ENCODE peak calls at places on chromosome 16, in nine cellular contexts. O, A, K, M, W, N, J, F and H are unnamed samples.
A peak's percentile ranks its signal among the peaks of the same experiment; 100 is the strongest.

GRCh38 chr16:26709754-26710153 is 357.0 kb upstream of the C16orf82 start:
- DNase-seq in O (no peak), A (no peak), K (no peak), M (no peak), W (no peak), N (no peak), J (no peak), F (no peak), H (no peak)

GRCh38 chr16:17780181-17780580 is 309.4 kb upstream of the XYLT1 start:
- DNase-seq in O (no peak), A (no peak), K (no peak), M (no peak), W (no peak), N (no peak), J (no peak), F (peak; percentile 23), H (peak; percentile 54)

GRCh38 chr16:55672471-55672870 is 16.7 kb downstream of the SLC6A2 start:
- DNase-seq in O (no peak), A (peak; percentile 84), K (no peak), M (no peak), W (no peak), N (no peak), J (no peak), F (no peak), H (no peak)

GRCh38 chr16:3553138-3553923 is 23.9 kb downstream of the NLRC3 start:
- DNase-seq in O (peak; percentile 44), A (no peak), K (peak; percentile 74), M (no peak), W (no peak), N (no peak), J (peak; percentile 7), F (peak; percentile 4), H (no peak)

GRCh38 chr16:3665508-3665907 is 11.0 kb downstream of the DNASE1 start:
- DNase-seq in O (no peak), A (no peak), K (peak; percentile 35), M (no peak), W (peak; percentile 57), N (no peak), J (no peak), F (no peak), H (no peak)

GRCh38 chr16:2779978-2780898 is 3.2 kb upstream of the ELOB start:
- DNase-seq in O (peak; percentile 39), A (no peak), K (peak; percentile 30), M (no peak), W (no peak), N (no peak), J (no peak), F (no peak), H (no peak)

GRCh38 chr16:14015948-14016347 is 55.2 kb upstream of the MRTFB start:
- DNase-seq in O (no peak), A (peak; percentile 92), K (no peak), M (peak; percentile 84), W (no peak), N (no peak), J (no peak), F (peak; percentile 90), H (peak; percentile 93)

GRCh38 chr16:75208242-75208825 is 1.4 kb upstream of the CTRB2 start:
- DNase-seq in O (no peak), A (no peak), K (no peak), M (peak; percentile 19), W (no peak), N (no peak), J (no peak), F (no peak), H (no peak)

GRCh38 chr16:57071840-57072541 is 20.4 kb upstream of the CPNE2 start:
- DNase-seq in O (no peak), A (peak; percentile 67), K (no peak), M (peak; percentile 69), W (no peak), N (no peak), J (no peak), F (peak; percentile 62), H (peak; percentile 13)

GRCh38 chr16:23836404-23837291 is 865 bp downstream of the PRKCB start:
- DNase-seq in O (peak; percentile 74), A (no peak), K (peak; percentile 68), M (no peak), W (peak; percentile 75), N (peak; percentile 69), J (no peak), F (no peak), H (no peak)

GRCh38 chr16:11379420-11379819 is 34.2 kb downstream of the RMI2 start:
- DNase-seq in O (no peak), A (peak; percentile 43), K (no peak), M (peak; percentile 43), W (no peak), N (no peak), J (no peak), F (peak; percentile 65), H (peak; percentile 71)

GRCh38 chr16:515175-515962 is 12.1 kb upstream of the CAPN15 start:
- DNase-seq in O (no peak), A (no peak), K (no peak), M (no peak), W (no peak), N (no peak), J (no peak), F (no peak), H (no peak)

GRCh38 chr16:69286941-69287713 is 24.0 kb upstream of the VPS4A start:
- DNase-seq in O (peak; percentile 54), A (peak; percentile 79), K (no peak), M (peak; percentile 51), W (peak; percentile 71), N (peak; percentile 85), J (peak; percentile 62), F (peak; percentile 78), H (peak; percentile 89)

GRCh38 chr16:15507299-15507958 is 73.0 kb downstream of the BMERB1 start:
- DNase-seq in O (no peak), A (peak; percentile 90), K (no peak), M (peak; percentile 40), W (no peak), N (no peak), J (no peak), F (peak; percentile 53), H (peak; percentile 31)

GRCh38 chr16:20676867-20677266 is 20.6 kb downstream of the ACSM1 start:
- DNase-seq in O (no peak), A (no peak), K (no peak), M (no peak), W (no peak), N (peak; percentile 1), J (no peak), F (no peak), H (no peak)
- H3K4me2 ChIP-seq in O (peak overlapping the region; percentile 59), A (no peak overlapping the region), K (no peak overlapping the region), M (peak overlapping the region; percentile 61), W (no peak overlapping the region), N (no peak overlapping the region), J (peak overlapping the region; percentile 91), F (no peak overlapping the region), H (no peak overlapping the region)

GRCh38 chr16:60675022-60675421 is 1361.2 kb downstream of the CDH8 start:
- DNase-seq in O (no peak), A (no peak), K (no peak), M (no peak), W (no peak), N (no peak), J (no peak), F (no peak), H (no peak)

DNA sequence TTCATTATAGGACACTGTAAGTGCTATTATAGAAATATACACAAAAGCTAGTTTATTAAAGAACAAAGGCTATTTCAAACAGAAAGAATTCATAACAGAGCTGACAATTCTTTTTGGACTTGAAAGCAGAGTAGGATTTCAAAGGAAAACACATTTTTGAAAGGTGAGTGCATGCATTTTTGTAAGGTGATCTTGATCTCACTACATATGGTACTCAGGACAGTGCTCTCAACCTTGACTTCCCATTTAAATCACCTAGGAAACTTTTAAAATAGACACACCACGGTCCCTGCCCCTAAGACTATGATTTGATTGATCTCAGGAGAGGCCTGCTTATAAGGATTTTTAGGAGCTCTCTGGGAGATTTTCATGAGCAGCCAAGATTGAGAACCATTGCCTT is 1362.0 kb downstream of the CDH8 start:
- DNase-seq in O (no peak), A (no peak), K (no peak), M (no peak), W (no peak), N (no peak), J (no peak), F (no peak), H (peak; percentile 55)
- H3K4me2 ChIP-seq in O (no peak overlapping the region), A (no peak overlapping the region), K (no peak overlapping the region), M (no peak overlapping the region), W (no peak overlapping the region), N (no peak overlapping the region), J (no peak overlapping the region), F (no peak overlapping the region), H (no peak overlapping the region)

GRCh38 chr16:89639385-89639784 is 18.1 kb downstream of the CHMP1A start:
- DNase-seq in O (no peak), A (no peak), K (no peak), M (no peak), W (no peak), N (no peak), J (no peak), F (no peak), H (no peak)

GRCh38 chr16:89641719-89642187 is 15.8 kb downstream of the CHMP1A start:
- DNase-seq in O (no peak), A (no peak), K (no peak), M (no peak), W (no peak), N (no peak), J (no peak), F (no peak), H (no peak)

GRCh38 chr16:89637379-89637778 is 20.1 kb downstream of the CHMP1A start:
- DNase-seq in O (no peak), A (no peak), K (no peak), M (no peak), W (no peak), N (peak; percentile 53), J (no peak), F (no peak), H (no peak)

GRCh38 chr16:89636663-89637062 is 20.8 kb downstream of the CHMP1A start:
- DNase-seq in O (no peak), A (no peak), K (no peak), M (no peak), W (no peak), N (no peak), J (no peak), F (no peak), H (no peak)

DNA sequence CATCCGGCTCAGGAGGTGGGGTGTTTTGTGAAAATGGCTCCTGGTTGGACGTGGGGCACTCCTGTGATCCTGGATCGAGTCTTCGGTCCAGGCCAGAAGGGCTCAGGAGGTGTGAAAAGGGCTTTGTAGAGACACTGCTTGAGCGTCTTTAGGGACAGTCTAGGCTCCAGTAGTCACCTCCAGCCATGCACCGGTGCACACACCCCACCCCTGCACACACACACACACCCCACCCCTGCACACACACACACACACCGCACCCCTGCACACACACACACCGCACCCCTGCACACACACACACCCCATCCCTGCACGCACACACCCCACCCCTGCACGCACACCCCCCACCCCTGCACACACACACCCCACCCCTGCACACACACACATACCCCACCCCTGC is 19.1 kb downstream of the CHMP1A start:
- DNase-seq in O (no peak), A (no peak), K (no peak), M (no peak), W (no peak), N (no peak), J (no peak), F (no peak), H (no peak)
- H3K4me2 ChIP-seq in O (no peak overlapping the region), A (no peak overlapping the region), K (no peak overlapping the region), M (no peak overlapping the region), W (no peak overlapping the region), N (no peak overlapping the region), J (no peak overlapping the region), F (no peak overlapping the region), H (no peak overlapping the region)

DNA sequence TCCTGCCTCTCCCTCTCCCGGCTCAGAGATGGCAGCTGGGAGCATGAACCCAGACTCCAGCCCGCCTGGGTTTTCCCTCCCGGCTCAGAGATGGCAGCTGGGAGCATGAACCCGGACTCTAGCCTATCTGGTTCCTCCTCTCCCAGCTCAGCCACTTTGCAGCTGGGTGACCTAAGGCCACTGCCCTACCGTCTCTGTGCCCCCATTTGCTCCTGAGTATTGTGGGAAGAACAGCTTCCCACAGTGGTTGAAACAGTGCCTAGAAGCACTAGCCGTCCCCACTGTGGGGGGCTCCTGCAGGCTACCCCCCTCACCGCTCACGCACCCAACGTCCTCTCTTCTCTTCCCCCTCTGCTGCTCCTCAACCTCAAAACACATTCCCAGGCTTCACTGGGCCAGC is 99.9 kb upstream of the GSE1 start:
- DNase-seq in O (no peak), A (no peak), K (no peak), M (no peak), W (no peak), N (no peak), J (no peak), F (no peak), H (no peak)
- H3K4me2 ChIP-seq in O (no peak overlapping the region), A (no peak overlapping the region), K (no peak overlapping the region), M (peak overlapping the region; percentile 82), W (no peak overlapping the region), N (no peak overlapping the region), J (no peak overlapping the region), F (no peak overlapping the region), H (no peak overlapping the region)